ENCODE peak calls at places on chromosomes 2 and 18, in ten cellular contexts. F is colonic mucosa; S is CD4-positive, alpha-beta T cell; D is upper lobe of right lung; Q is fibroblast of villous mesenchyme; I is IMR-90; X is omental fat pad; V is kidney epithelial cell; T is fibroblast of lung; G is foreskin keratinocyte. E is an unnamed sample.

GRCh38 chr18:40066368-40066767 is 1888.7 kb upstream of the PIK3C3 start:
- DNase-seq in I (no peak), Q (no peak), F (no peak), T (no peak), V (no peak), G (no peak), X (no peak), D (no peak), S (no peak), E (no peak)

GRCh38 chr18:8286303-8286702 is 322.9 kb upstream of the RAB12 start:
- DNase-seq in G (no peak), X (no peak), V (no peak), S (no peak), Q (no peak), T (peak), I (peak), F (no peak), D (no peak), E (no peak)

GRCh38 chr2:225037374-225038075 is 4.7 kb downstream of the DOCK10 start:
- DNase-seq in G (no peak), D (no peak), Q (peak), S (no peak), V (no peak), X (no peak), T (peak), I (peak), F (no peak), E (no peak)

GRCh38 chr18:70154591-70155194 is 50.8 kb downstream of the RTTN start:
- DNase-seq in G (no peak), S (no peak), Q (peak), D (no peak), T (peak), I (peak), F (no peak), V (peak), X (no peak), E (peak)

GRCh38 chr2:33021542-33022259 is 74.9 kb downstream of the LTBP1 start:
- DNase-seq in S (no peak), F (no peak), V (no peak), Q (peak), D (no peak), I (peak), X (no peak), G (no peak), T (peak), E (peak)

GRCh38 chr2:65300772-65301711 is 73.4 kb downstream of the ACTR2 start:
- DNase-seq in D (peak), Q (peak), T (peak), F (no peak), I (peak), G (no peak), X (no peak), V (no peak), S (peak), E (peak)

GRCh38 chr18:34522627-34523026 is 187.5 kb upstream of the DTNA start:
- DNase-seq in T (no peak), X (no peak), F (no peak), Q (no peak), I (no peak), S (no peak), V (no peak), G (no peak), D (no peak), E (no peak)

GRCh38 chr18:48402953-48403352 is 6.2 kb downstream of the ZBTB7C start:
- DNase-seq in D (no peak), F (no peak), S (no peak), T (peak), X (no peak), V (peak), I (no peak), Q (peak), G (no peak), E (peak)

GRCh38 chr2:227238242-227239237 is 74.1 kb downstream of the COL4A3 start:
- DNase-seq in V (peak), D (peak), I (peak), F (peak), X (peak), T (peak), G (no peak), S (peak), Q (peak), E (peak)

GRCh38 chr2:19361325-19361990 is 3.0 kb upstream of the OSR1 start:
- DNase-seq in Q (no peak), I (no peak), V (no peak), F (no peak), G (no peak), T (peak), X (no peak), S (no peak), D (no peak), E (no peak)

GRCh38 chr18:60024857-60025256 is 125.1 kb downstream of the PMAIP1 start:
- DNase-seq in Q (no peak), G (no peak), D (no peak), F (no peak), T (peak), X (no peak), I (no peak), V (no peak), S (no peak), E (no peak)

GRCh38 chr2:14136030-14136429 is 496.5 kb upstream of the LRATD1 start:
- DNase-seq in F (no peak), X (no peak), V (no peak), Q (no peak), S (no peak), I (no peak), G (no peak), D (no peak), T (no peak), E (no peak)

GRCh38 chr2:174180165-174180724 is 68.1 kb downstream of the OLA1 start:
- DNase-seq in F (no peak), G (no peak), S (no peak), Q (no peak), D (no peak), T (no peak), X (no peak), I (no peak), V (no peak), E (no peak)

GRCh38 chr2:184875911-184876310 is 277.6 kb downstream of the ZNF804A start:
- DNase-seq in T (peak), V (no peak), D (no peak), X (no peak), S (no peak), Q (no peak), I (no peak), G (no peak), F (no peak), E (peak)

GRCh38 chr2:120769076-120769786 is 33.6 kb downstream of the GLI2 start:
- DNase-seq in V (no peak), T (no peak), X (no peak), Q (no peak), F (no peak), I (no peak), S (no peak), D (peak), G (no peak), E (no peak)

GRCh38 chr2:189876271-189876670 is 92.0 kb downstream of the PMS1 start:
- DNase-seq in Q (peak), F (no peak), I (no peak), G (no peak), X (no peak), D (no peak), T (no peak), V (no peak), S (no peak), E (no peak)
- TF ChIP-seq CTCF in Q (no peak), F (no peak), I (no peak), G (no peak), X (no peak), D (no peak), T (no peak), V (no peak), S (no peak), E (no peak)

GRCh38 chr2:99572380-99572779 is 82.6 kb upstream of the REV1 start:
- DNase-seq in S (no peak), T (peak), V (no peak), I (no peak), D (no peak), F (no peak), X (no peak), Q (peak), G (no peak), E (peak)
- TF ChIP-seq CTCF in S (no peak), T (no peak), V (no peak), I (no peak), D (no peak), F (no peak), X (no peak), Q (no peak), G (no peak), E (no peak)

DNA sequence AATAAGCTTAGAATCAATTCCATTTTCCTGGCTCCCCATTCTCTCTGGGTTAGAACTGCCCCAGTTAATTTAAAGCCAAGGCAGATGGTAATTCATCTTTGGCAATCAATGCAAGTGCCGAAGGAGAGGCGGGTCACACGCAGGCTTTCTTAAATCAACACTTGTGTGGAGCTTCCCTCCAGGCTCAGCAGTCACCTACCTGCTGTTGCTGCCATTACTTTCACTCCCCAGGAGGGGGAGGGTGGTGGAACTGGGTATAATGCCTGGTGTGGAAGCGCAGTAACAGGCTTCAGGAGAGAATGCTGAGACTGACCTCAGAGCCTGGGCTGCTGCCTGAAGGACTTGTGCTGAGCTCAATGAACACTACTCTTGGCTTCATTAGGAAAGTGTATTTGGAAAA is 19.2 kb downstream of the TTR start:
- DNase-seq in I (no peak), S (no peak), G (no peak), D (no peak), Q (peak), T (no peak), F (peak), V (no peak), X (no peak), E (no peak)
- TF ChIP-seq CTCF in I (no peak), S (no peak), G (peak), D (peak), Q (peak), T (no peak), F (peak), V (peak), X (no peak), E (no peak)

DNA sequence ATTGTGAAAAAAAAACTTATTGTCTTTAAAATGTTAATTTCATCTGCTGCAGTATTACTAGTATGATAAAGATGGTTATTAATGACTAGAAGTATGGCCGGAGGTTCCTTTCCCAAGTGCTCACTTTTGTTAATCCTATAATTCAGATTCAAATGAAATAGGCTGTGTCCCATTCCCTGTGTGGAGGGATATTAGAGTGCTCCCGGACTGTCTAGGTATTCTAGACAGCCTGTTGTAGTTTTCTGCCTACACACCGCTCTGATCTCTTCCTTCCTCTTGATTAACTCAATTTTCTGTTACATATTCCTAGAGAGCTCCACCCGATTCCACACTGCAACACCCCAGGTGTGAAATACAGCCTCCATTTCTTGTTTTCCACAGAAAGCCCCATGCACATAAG is 15.4 kb upstream of the DSC3 start:
- DNase-seq in V (no peak), Q (no peak), F (no peak), I (no peak), G (no peak), T (no peak), S (no peak), X (no peak), D (no peak), E (no peak)
- TF ChIP-seq CTCF in V (no peak), Q (no peak), F (no peak), I (no peak), G (no peak), T (no peak), S (no peak), X (no peak), D (no peak), E (no peak)

GRCh38 chr2:237471457-237472186 is 15.4 kb upstream of the MLPH start:
- DNase-seq in S (peak), G (no peak), Q (peak), T (peak), X (no peak), I (peak), V (no peak), D (peak), F (no peak), E (no peak)
- TF ChIP-seq CTCF in S (peak), G (peak), Q (peak), T (peak), X (no peak), I (peak), V (peak), D (peak), F (peak), E (peak)

GRCh38 chr2:236177604-236177966 is 9.4 kb upstream of the GBX2 start:
- DNase-seq in F (peak), S (no peak), I (peak), G (no peak), D (peak), V (no peak), T (no peak), Q (peak), X (no peak), E (no peak)
- TF ChIP-seq CTCF in F (no peak), S (no peak), I (peak), G (peak), D (no peak), V (peak), T (no peak), Q (no peak), X (no peak), E (peak)

GRCh38 chr2:70280242-70280798 is 13.2 kb downstream of the SNRPG start:
- DNase-seq in S (no peak), F (no peak), I (no peak), X (no peak), T (no peak), V (no peak), G (no peak), Q (no peak), D (no peak), E (no peak)
- TF ChIP-seq CTCF in S (no peak), F (no peak), I (no peak), X (no peak), T (no peak), V (no peak), G (no peak), Q (no peak), D (no peak), E (no peak)

GRCh38 chr2:37984589-37984988 is 59.5 kb downstream of the RMDN2 start:
- DNase-seq in Q (peak), D (no peak), T (peak), G (no peak), X (no peak), V (no peak), S (no peak), I (peak), F (no peak), E (peak)
- TF ChIP-seq CTCF in Q (peak), D (no peak), T (no peak), G (peak), X (no peak), V (no peak), S (no peak), I (peak), F (no peak), E (no peak)

GRCh38 chr2:78979380-78980238 is 45.9 kb upstream of the REG3G start:
- DNase-seq in X (no peak), V (no peak), T (no peak), S (no peak), D (no peak), F (peak), I (no peak), Q (peak), G (no peak), E (no peak)
- TF ChIP-seq CTCF in X (no peak), V (peak), T (peak), S (no peak), D (peak), F (peak), I (peak), Q (peak), G (peak), E (peak)

GRCh38 chr2:237677951-237678481 is 50.6 kb downstream of the LRRFIP1 start:
- DNase-seq in G (no peak), X (no peak), V (no peak), F (peak), T (peak), I (peak), S (no peak), D (peak), Q (peak), E (peak)
- TF ChIP-seq CTCF in G (no peak), X (no peak), V (no peak), F (no peak), T (no peak), I (no peak), S (no peak), D (no peak), Q (no peak), E (no peak)

E was measured in astrocyte.